ENCODE peak calls at places on chromosomes 11 and 22, in eight cellular contexts. One of them, this sample, is unnamed.

GRCh38 chr11:94731921-94732601 is 36.1 kb upstream of the AMOTL1 start:
- DNase-seq in cardiac fibroblast: peak
- DNase-seq in lower leg skin: no peak
- DNase-seq in testis: no peak
- DNase-seq in AG04450: peak
- DNase-seq in transverse colon: no peak
- DNase-seq in fibroblast of pulmonary artery: peak
- DNase-seq in Panc1: no peak
- DNase-seq in this sample: peak

GRCh38 chr11:66976048-66976467 is 954 bp downstream of the C11orf86 start:
- DNase-seq in cardiac fibroblast: peak
- DNase-seq in lower leg skin: no peak
- DNase-seq in testis: no peak
- DNase-seq in AG04450: no peak
- DNase-seq in transverse colon: no peak
- DNase-seq in fibroblast of pulmonary artery: no peak
- DNase-seq in Panc1: no peak
- DNase-seq in this sample: no peak

GRCh38 chr11:129143335-129143734 is 48.8 kb downstream of the ARHGAP32 start:
- DNase-seq in cardiac fibroblast: peak
- DNase-seq in lower leg skin: peak
- DNase-seq in testis: peak
- DNase-seq in AG04450: peak
- DNase-seq in transverse colon: peak
- DNase-seq in fibroblast of pulmonary artery: peak
- DNase-seq in Panc1: peak
- DNase-seq in this sample: peak

GRCh38 chr22:23825246-23825905 is 13.4 kb downstream of the DERL3 start:
- DNase-seq in cardiac fibroblast: no peak
- DNase-seq in lower leg skin: no peak
- DNase-seq in testis: no peak
- DNase-seq in AG04450: no peak
- DNase-seq in transverse colon: no peak
- DNase-seq in fibroblast of pulmonary artery: no peak
- DNase-seq in Panc1: no peak
- DNase-seq in this sample: no peak

GRCh38 chr11:693415-693831 is 1.6 kb downstream of the DEAF1 start:
- DNase-seq in cardiac fibroblast: peak
- DNase-seq in lower leg skin: no peak
- DNase-seq in testis: peak
- DNase-seq in AG04450: no peak
- DNase-seq in transverse colon: no peak
- DNase-seq in fibroblast of pulmonary artery: no peak
- DNase-seq in Panc1: no peak
- DNase-seq in this sample: no peak

GRCh38 chr11:43269229-43269928 is 42.4 kb upstream of the API5 start:
- DNase-seq in cardiac fibroblast: no peak
- DNase-seq in lower leg skin: no peak
- DNase-seq in testis: peak
- DNase-seq in AG04450: no peak
- DNase-seq in transverse colon: no peak
- DNase-seq in fibroblast of pulmonary artery: no peak
- DNase-seq in Panc1: no peak
- DNase-seq in this sample: no peak

GRCh38 chr11:19365743-19366410 is 125.1 kb upstream of the E2F8 start:
- DNase-seq in cardiac fibroblast: peak
- DNase-seq in lower leg skin: no peak
- DNase-seq in testis: no peak
- DNase-seq in AG04450: no peak
- DNase-seq in transverse colon: no peak
- DNase-seq in fibroblast of pulmonary artery: peak
- DNase-seq in Panc1: no peak
- DNase-seq in this sample: no peak

GRCh38 chr22:35327690-35328471 is 28.2 kb downstream of the TOM1 start:
- DNase-seq in cardiac fibroblast: no peak
- DNase-seq in lower leg skin: no peak
- DNase-seq in testis: no peak
- DNase-seq in AG04450: no peak
- DNase-seq in transverse colon: no peak
- DNase-seq in fibroblast of pulmonary artery: no peak
- DNase-seq in Panc1: no peak
- DNase-seq in this sample: no peak

GRCh38 chr11:80383655-80384054 is 942.8 kb upstream of the TENM4 start:
- DNase-seq in cardiac fibroblast: no peak
- DNase-seq in lower leg skin: no peak
- DNase-seq in testis: no peak
- DNase-seq in AG04450: no peak
- DNase-seq in transverse colon: peak
- DNase-seq in fibroblast of pulmonary artery: no peak
- DNase-seq in Panc1: no peak
- DNase-seq in this sample: no peak

GRCh38 chr11:123231263-123231662 is 36.2 kb upstream of the CLMP start:
- DNase-seq in cardiac fibroblast: peak
- DNase-seq in lower leg skin: no peak
- DNase-seq in testis: no peak
- DNase-seq in AG04450: no peak
- DNase-seq in transverse colon: no peak
- DNase-seq in fibroblast of pulmonary artery: peak
- DNase-seq in Panc1: no peak
- DNase-seq in this sample: no peak

GRCh38 chr22:24208012-24208749 is 26.9 kb downstream of the SUSD2 start:
- DNase-seq in cardiac fibroblast: peak
- DNase-seq in lower leg skin: peak
- DNase-seq in testis: peak
- DNase-seq in AG04450: peak
- DNase-seq in transverse colon: no peak
- DNase-seq in fibroblast of pulmonary artery: peak
- DNase-seq in Panc1: peak
- DNase-seq in this sample: peak

GRCh38 chr11:394034-394857 is at the start of gene PKP3:
- DNase-seq in cardiac fibroblast: peak
- DNase-seq in lower leg skin: peak
- DNase-seq in testis: no peak
- DNase-seq in AG04450: no peak
- DNase-seq in transverse colon: peak
- DNase-seq in fibroblast of pulmonary artery: peak
- DNase-seq in Panc1: no peak
- DNase-seq in this sample: peak

GRCh38 chr22:42644422-42645340 is 4.3 kb upstream of the ATP5MGL start:
- DNase-seq in cardiac fibroblast: peak
- DNase-seq in lower leg skin: peak
- DNase-seq in testis: peak
- DNase-seq in AG04450: no peak
- DNase-seq in transverse colon: peak
- DNase-seq in fibroblast of pulmonary artery: peak
- DNase-seq in Panc1: no peak
- DNase-seq in this sample: no peak

GRCh38 chr11:62337682-62338181 is 484 bp downstream of the ASRGL1 start:
- DNase-seq in cardiac fibroblast: peak
- DNase-seq in lower leg skin: no peak
- DNase-seq in testis: peak
- DNase-seq in AG04450: no peak
- DNase-seq in transverse colon: peak
- DNase-seq in fibroblast of pulmonary artery: peak
- DNase-seq in Panc1: no peak
- DNase-seq in this sample: no peak

GRCh38 chr11:16987205-16987568 is 27.0 kb downstream of the PLEKHA7 start:
- DNase-seq in cardiac fibroblast: no peak
- DNase-seq in lower leg skin: no peak
- DNase-seq in testis: peak
- DNase-seq in AG04450: no peak
- DNase-seq in transverse colon: peak
- DNase-seq in fibroblast of pulmonary artery: no peak
- DNase-seq in Panc1: no peak
- DNase-seq in this sample: no peak

GRCh38 chr22:26673485-26673884 is 16.1 kb downstream of the MIAT start:
- DNase-seq in cardiac fibroblast: peak
- DNase-seq in lower leg skin: peak
- DNase-seq in testis: no peak
- DNase-seq in AG04450: no peak
- DNase-seq in transverse colon: peak
- DNase-seq in fibroblast of pulmonary artery: peak
- DNase-seq in Panc1: no peak
- DNase-seq in this sample: peak

GRCh38 chr22:20604776-20605221 is 97.4 kb downstream of the MED15 start:
- DNase-seq in cardiac fibroblast: no peak
- DNase-seq in lower leg skin: no peak
- DNase-seq in testis: no peak
- DNase-seq in AG04450: no peak
- DNase-seq in transverse colon: no peak
- DNase-seq in fibroblast of pulmonary artery: no peak
- DNase-seq in Panc1: no peak
- DNase-seq in this sample: no peak

GRCh38 chr22:20605328-20605727 is 97.9 kb downstream of the MED15 start:
- DNase-seq in cardiac fibroblast: no peak
- DNase-seq in lower leg skin: no peak
- DNase-seq in testis: no peak
- DNase-seq in AG04450: no peak
- DNase-seq in transverse colon: no peak
- DNase-seq in fibroblast of pulmonary artery: no peak
- DNase-seq in Panc1: no peak
- DNase-seq in this sample: no peak

GRCh38 chr22:20607157-20607907 is 99.9 kb downstream of the MED15 start:
- DNase-seq in cardiac fibroblast: no peak
- DNase-seq in lower leg skin: no peak
- DNase-seq in testis: no peak
- DNase-seq in AG04450: no peak
- DNase-seq in transverse colon: no peak
- DNase-seq in fibroblast of pulmonary artery: no peak
- DNase-seq in Panc1: no peak
- DNase-seq in this sample: no peak

GRCh38 chr22:20606784-20607128 is 99.3 kb downstream of the MED15 start:
- DNase-seq in cardiac fibroblast: no peak
- DNase-seq in lower leg skin: no peak
- DNase-seq in testis: no peak
- DNase-seq in AG04450: no peak
- DNase-seq in transverse colon: no peak
- DNase-seq in fibroblast of pulmonary artery: no peak
- DNase-seq in Panc1: no peak
- DNase-seq in this sample: no peak

GRCh38 chr22:20606041-20606783 is 98.8 kb downstream of the MED15 start:
- DNase-seq in cardiac fibroblast: peak
- DNase-seq in lower leg skin: peak
- DNase-seq in testis: peak
- DNase-seq in AG04450: peak
- DNase-seq in transverse colon: peak
- DNase-seq in fibroblast of pulmonary artery: peak
- DNase-seq in Panc1: peak
- DNase-seq in this sample: peak
- TF ChIP-seq CTCF in cardiac fibroblast: peak
- TF ChIP-seq CTCF in lower leg skin: no peak
- TF ChIP-seq CTCF in testis: peak
- TF ChIP-seq CTCF in AG04450: peak
- TF ChIP-seq CTCF in transverse colon: peak
- TF ChIP-seq CTCF in fibroblast of pulmonary artery: peak
- TF ChIP-seq CTCF in Panc1: peak
- TF ChIP-seq CTCF in this sample: peak

GRCh38 chr11:120021978-120022377 is 115.9 kb downstream of the TRIM29 start:
- DNase-seq in cardiac fibroblast: no peak
- DNase-seq in lower leg skin: no peak
- DNase-seq in testis: no peak
- DNase-seq in AG04450: no peak
- DNase-seq in transverse colon: peak
- DNase-seq in fibroblast of pulmonary artery: no peak
- DNase-seq in Panc1: no peak
- DNase-seq in this sample: no peak

GRCh38 chr11:120022617-120023016 is 115.3 kb downstream of the TRIM29 start:
- DNase-seq in cardiac fibroblast: no peak
- DNase-seq in lower leg skin: no peak
- DNase-seq in testis: no peak
- DNase-seq in AG04450: no peak
- DNase-seq in transverse colon: peak
- DNase-seq in fibroblast of pulmonary artery: no peak
- DNase-seq in Panc1: no peak
- DNase-seq in this sample: no peak

GRCh38 chr11:120020486-120020885 is 117.4 kb downstream of the TRIM29 start:
- DNase-seq in cardiac fibroblast: no peak
- DNase-seq in lower leg skin: no peak
- DNase-seq in testis: no peak
- DNase-seq in AG04450: no peak
- DNase-seq in transverse colon: no peak
- DNase-seq in fibroblast of pulmonary artery: no peak
- DNase-seq in Panc1: no peak
- DNase-seq in this sample: no peak

GRCh38 chr11:120020981-120021380 is 116.9 kb downstream of the TRIM29 start:
- DNase-seq in cardiac fibroblast: no peak
- DNase-seq in lower leg skin: no peak
- DNase-seq in testis: no peak
- DNase-seq in AG04450: no peak
- DNase-seq in transverse colon: no peak
- DNase-seq in fibroblast of pulmonary artery: no peak
- DNase-seq in Panc1: no peak
- DNase-seq in this sample: no peak

GRCh38 chr11:120021391-120021953 is 116.4 kb downstream of the TRIM29 start:
- DNase-seq in cardiac fibroblast: no peak
- DNase-seq in lower leg skin: no peak
- DNase-seq in testis: no peak
- DNase-seq in AG04450: no peak
- DNase-seq in transverse colon: no peak
- DNase-seq in fibroblast of pulmonary artery: no peak
- DNase-seq in Panc1: no peak
- DNase-seq in this sample: no peak
- H3K4me3 ChIP-seq in cardiac fibroblast: no peak
- H3K4me3 ChIP-seq in lower leg skin: no peak
- H3K4me3 ChIP-seq in testis: no peak
- H3K4me3 ChIP-seq in AG04450: no peak
- H3K4me3 ChIP-seq in transverse colon: no peak
- H3K4me3 ChIP-seq in fibroblast of pulmonary artery: no peak
- H3K4me3 ChIP-seq in Panc1: no peak
- H3K4me3 ChIP-seq in this sample: no peak

GRCh38 chr22:39959640-39960447 is at the start of gene TMA7B:
- DNase-seq in cardiac fibroblast: peak
- DNase-seq in lower leg skin: no peak
- DNase-seq in testis: peak
- DNase-seq in AG04450: peak
- DNase-seq in transverse colon: no peak
- DNase-seq in fibroblast of pulmonary artery: peak
- DNase-seq in Panc1: no peak
- DNase-seq in this sample: peak
- TF ChIP-seq CTCF in cardiac fibroblast: peak
- TF ChIP-seq CTCF in lower leg skin: no peak
- TF ChIP-seq CTCF in testis: peak
- TF ChIP-seq CTCF in AG04450: peak
- TF ChIP-seq CTCF in transverse colon: no peak
- TF ChIP-seq CTCF in fibroblast of pulmonary artery: peak
- TF ChIP-seq CTCF in Panc1: no peak
- TF ChIP-seq CTCF in this sample: peak

DNA sequence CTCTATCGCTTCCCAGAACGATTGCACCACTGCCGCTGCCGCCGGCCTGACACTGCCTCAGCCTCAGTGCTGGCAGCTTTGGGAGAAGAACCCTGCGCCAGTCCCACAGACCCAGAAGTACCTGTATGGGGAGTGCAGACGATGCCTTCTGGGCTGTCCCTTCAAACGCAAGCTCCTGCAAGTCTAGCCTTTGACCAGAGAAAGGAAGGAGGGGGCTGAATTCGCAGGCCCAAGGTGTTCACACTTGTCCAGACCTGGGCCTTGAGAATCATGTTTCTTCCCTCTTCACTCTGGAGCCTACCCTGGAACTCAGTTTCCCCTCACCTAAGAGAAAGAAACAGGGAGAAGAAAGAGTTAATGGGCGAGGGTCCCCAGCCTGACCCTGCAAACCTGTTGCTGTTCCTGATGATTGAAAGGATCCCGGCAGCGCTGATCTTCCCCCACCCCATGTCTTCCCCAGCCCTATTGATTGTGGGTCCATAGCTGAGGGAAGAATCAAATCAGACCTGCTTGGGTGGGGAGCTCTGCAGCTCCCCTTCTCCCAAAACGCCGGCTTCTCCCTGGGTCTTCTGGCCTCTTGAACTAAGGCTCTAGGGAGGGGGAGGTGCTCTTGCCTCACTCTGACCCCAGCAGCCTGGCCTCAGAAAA is 786 bp upstream of the MCAM start:
- DNase-seq in cardiac fibroblast: no peak
- DNase-seq in lower leg skin: no peak
- DNase-seq in testis: no peak
- DNase-seq in AG04450: no peak
- DNase-seq in transverse colon: no peak
- DNase-seq in fibroblast of pulmonary artery: no peak
- DNase-seq in Panc1: no peak
- DNase-seq in this sample: peak
- H3K4me3 ChIP-seq in cardiac fibroblast: no peak
- H3K4me3 ChIP-seq in lower leg skin: no peak
- H3K4me3 ChIP-seq in testis: peak
- H3K4me3 ChIP-seq in AG04450: peak
- H3K4me3 ChIP-seq in transverse colon: no peak
- H3K4me3 ChIP-seq in fibroblast of pulmonary artery: no peak
- H3K4me3 ChIP-seq in Panc1: peak
- H3K4me3 ChIP-seq in this sample: peak

This sample was measured in bronchial epithelial cell.